ENCODE peak calls at places on chromosomes 11 and 22, in four cellular contexts. One of them, this sample, is unnamed.

GRCh38 chr11:673866-674265 is 21.2 kb downstream of the DEAF1 start:
- DNase-seq in DMS153: no peak
- DNase-seq in HFFc6: no peak
- DNase-seq in endothelial cell: no peak
- DNase-seq in this sample: no peak

GRCh38 chr11:12377824-12378593 is 638 bp downstream of the PARVA start:
- DNase-seq in DMS153: no peak
- DNase-seq in HFFc6: peak
- DNase-seq in endothelial cell: peak
- DNase-seq in this sample: peak

GRCh38 chr11:33692013-33692504 is 8.6 kb downstream of the C11orf91 start:
- DNase-seq in DMS153: peak
- DNase-seq in endothelial cell: no peak
- DNase-seq in HFFc6: peak
- DNase-seq in this sample: no peak

GRCh38 chr11:47399860-47400812 is 8.3 kb upstream of the SLC39A13 start:
- DNase-seq in DMS153: no peak
- DNase-seq in endothelial cell: no peak
- DNase-seq in HFFc6: no peak
- DNase-seq in this sample: peak

GRCh38 chr22:49161002-49161850 is 666.4 kb downstream of the BRD1 start:
- DNase-seq in endothelial cell: no peak
- DNase-seq in DMS153: no peak
- DNase-seq in HFFc6: no peak
- DNase-seq in this sample: no peak

GRCh38 chr22:36317658-36318271 is 64.8 kb downstream of the APOL1 start:
- DNase-seq in HFFc6: no peak
- DNase-seq in DMS153: no peak
- DNase-seq in endothelial cell: no peak
- DNase-seq in this sample: no peak

GRCh38 chr22:36356708-36357694 is 30.8 kb downstream of the MYH9 start:
- DNase-seq in DMS153: no peak
- DNase-seq in endothelial cell: no peak
- DNase-seq in HFFc6: no peak
- DNase-seq in this sample: no peak

GRCh38 chr22:35404176-35404575 is 4.2 kb downstream of the MCM5 start:
- DNase-seq in endothelial cell: no peak
- DNase-seq in HFFc6: no peak
- DNase-seq in DMS153: no peak
- DNase-seq in this sample: no peak

GRCh38 chr11:104531075-104531474 is 367.1 kb upstream of the PDGFD start:
- DNase-seq in DMS153: no peak
- DNase-seq in endothelial cell: no peak
- DNase-seq in HFFc6: no peak
- DNase-seq in this sample: no peak

GRCh38 chr11:19614370-19614936 is 98.2 kb upstream of the NAV2 start:
- DNase-seq in endothelial cell: no peak
- DNase-seq in DMS153: no peak
- DNase-seq in HFFc6: no peak
- DNase-seq in this sample: no peak

GRCh38 chr22:28557184-28557583 is 122.5 kb downstream of the TTC28 start:
- DNase-seq in DMS153: no peak
- DNase-seq in endothelial cell: no peak
- DNase-seq in HFFc6: no peak
- DNase-seq in this sample: no peak

GRCh38 chr11:4700436-4700820 is 2.8 kb upstream of the OR51E2 start:
- DNase-seq in endothelial cell: no peak
- DNase-seq in DMS153: no peak
- DNase-seq in HFFc6: no peak
- DNase-seq in this sample: no peak